ENCODE peak calls at places on chromosomes 13 and 19, in seven cellular contexts. One of them, this sample, is unnamed.

GRCh38 chr13:114077938-114078335 is 54.5 kb downstream of the RASA3 start:
- DNase-seq in transverse colon: no peak
- DNase-seq in osteoblast: peak
- DNase-seq in testis: no peak
- DNase-seq in OCI-LY7: no peak
- DNase-seq in SJSA1: no peak
- DNase-seq in aorta: peak
- DNase-seq in this sample: no peak

GRCh38 chr13:26423634-26424033 is 133.8 kb upstream of the WASF3 start:
- DNase-seq in transverse colon: peak
- DNase-seq in osteoblast: no peak
- DNase-seq in testis: no peak
- DNase-seq in OCI-LY7: no peak
- DNase-seq in SJSA1: no peak
- DNase-seq in aorta: peak
- DNase-seq in this sample: no peak

GRCh38 chr19:50486823-50487515 is 10.3 kb upstream of the GARIN5A start:
- DNase-seq in transverse colon: no peak
- DNase-seq in osteoblast: no peak
- DNase-seq in testis: peak
- DNase-seq in OCI-LY7: peak
- DNase-seq in SJSA1: no peak
- DNase-seq in aorta: no peak
- DNase-seq in this sample: no peak

GRCh38 chr13:114101831-114102520 is 30.4 kb downstream of the RASA3 start:
- DNase-seq in transverse colon: peak
- DNase-seq in osteoblast: peak
- DNase-seq in testis: no peak
- DNase-seq in OCI-LY7: no peak
- DNase-seq in SJSA1: no peak
- DNase-seq in aorta: peak
- DNase-seq in this sample: no peak

GRCh38 chr13:112685856-112686255 is 4.0 kb upstream of the ATP11A start:
- DNase-seq in transverse colon: no peak
- DNase-seq in osteoblast: no peak
- DNase-seq in testis: no peak
- DNase-seq in OCI-LY7: no peak
- DNase-seq in SJSA1: no peak
- DNase-seq in aorta: no peak
- DNase-seq in this sample: no peak

GRCh38 chr19:35592226-35592625 is 6.3 kb downstream of the PMIS2 start:
- DNase-seq in transverse colon: no peak
- DNase-seq in osteoblast: peak
- DNase-seq in testis: peak
- DNase-seq in OCI-LY7: peak
- DNase-seq in SJSA1: no peak
- DNase-seq in aorta: no peak
- DNase-seq in this sample: peak

GRCh38 chr13:28548872-28549271 is 53.9 kb upstream of the FLT1 start:
- DNase-seq in transverse colon: no peak
- DNase-seq in osteoblast: no peak
- DNase-seq in testis: no peak
- DNase-seq in OCI-LY7: no peak
- DNase-seq in SJSA1: no peak
- DNase-seq in aorta: no peak
- DNase-seq in this sample: no peak

GRCh38 chr19:49056101-49056901 is 1.2 kb downstream of the CGB7 start:
- DNase-seq in transverse colon: peak
- DNase-seq in osteoblast: peak
- DNase-seq in testis: peak
- DNase-seq in OCI-LY7: peak
- DNase-seq in SJSA1: peak
- DNase-seq in aorta: peak
- DNase-seq in this sample: no peak

GRCh38 chr13:102799544-102800144 is 725 bp downstream of the BIVM start:
- DNase-seq in transverse colon: peak
- DNase-seq in osteoblast: peak
- DNase-seq in testis: peak
- DNase-seq in OCI-LY7: no peak
- DNase-seq in SJSA1: no peak
- DNase-seq in aorta: peak
- DNase-seq in this sample: no peak

GRCh38 chr13:19852766-19853165 is 10.7 kb downstream of the ZMYM5 start:
- DNase-seq in transverse colon: no peak
- DNase-seq in osteoblast: no peak
- DNase-seq in testis: no peak
- DNase-seq in OCI-LY7: no peak
- DNase-seq in SJSA1: no peak
- DNase-seq in aorta: no peak
- DNase-seq in this sample: no peak

GRCh38 chr13:26051231-26052135 is at the start of gene SHISA2:
- DNase-seq in transverse colon: no peak
- DNase-seq in osteoblast: peak
- DNase-seq in testis: peak
- DNase-seq in OCI-LY7: no peak
- DNase-seq in SJSA1: peak
- DNase-seq in aorta: peak
- DNase-seq in this sample: no peak

GRCh38 chr13:23934481-23934880 is 37.2 kb upstream of the C1QTNF9B start:
- DNase-seq in transverse colon: no peak
- DNase-seq in osteoblast: peak
- DNase-seq in testis: no peak
- DNase-seq in OCI-LY7: no peak
- DNase-seq in SJSA1: no peak
- DNase-seq in aorta: no peak
- DNase-seq in this sample: no peak

GRCh38 chr13:28564030-28564429 is 69.1 kb upstream of the FLT1 start:
- DNase-seq in transverse colon: peak
- DNase-seq in osteoblast: no peak
- DNase-seq in testis: no peak
- DNase-seq in OCI-LY7: no peak
- DNase-seq in SJSA1: no peak
- DNase-seq in aorta: no peak
- DNase-seq in this sample: no peak

GRCh38 chr19:47176627-47177090 is 46.0 kb downstream of the SAE1 start:
- DNase-seq in transverse colon: no peak
- DNase-seq in osteoblast: peak
- DNase-seq in testis: no peak
- DNase-seq in OCI-LY7: no peak
- DNase-seq in SJSA1: peak
- DNase-seq in aorta: no peak
- DNase-seq in this sample: peak

GRCh38 chr19:41703602-41704293 is 4.7 kb upstream of the CEACAM5 start:
- DNase-seq in transverse colon: peak
- DNase-seq in osteoblast: no peak
- DNase-seq in testis: no peak
- DNase-seq in OCI-LY7: no peak
- DNase-seq in SJSA1: no peak
- DNase-seq in aorta: no peak
- DNase-seq in this sample: no peak

GRCh38 chr19:28542394-28543243 is 670.3 kb downstream of the UQCRFS1 start:
- DNase-seq in transverse colon: no peak
- DNase-seq in osteoblast: no peak
- DNase-seq in testis: no peak
- DNase-seq in OCI-LY7: peak
- DNase-seq in SJSA1: no peak
- DNase-seq in aorta: no peak
- DNase-seq in this sample: no peak

GRCh38 chr13:99962242-99962641 is 9.3 kb downstream of the ZIC5 start:
- DNase-seq in transverse colon: no peak
- DNase-seq in osteoblast: no peak
- DNase-seq in testis: no peak
- DNase-seq in OCI-LY7: no peak
- DNase-seq in SJSA1: no peak
- DNase-seq in aorta: no peak
- DNase-seq in this sample: no peak

GRCh38 chr19:35692010-35692409 is 12.3 kb upstream of the ZBTB32 start:
- DNase-seq in transverse colon: no peak
- DNase-seq in osteoblast: no peak
- DNase-seq in testis: no peak
- DNase-seq in OCI-LY7: no peak
- DNase-seq in SJSA1: no peak
- DNase-seq in aorta: no peak
- DNase-seq in this sample: no peak

GRCh38 chr19:19274146-19274545 is 1.0 kb upstream of the TM6SF2 start:
- DNase-seq in transverse colon: no peak
- DNase-seq in osteoblast: peak
- DNase-seq in testis: no peak
- DNase-seq in OCI-LY7: no peak
- DNase-seq in SJSA1: no peak
- DNase-seq in aorta: no peak
- DNase-seq in this sample: no peak

GRCh38 chr19:57803594-57804325 is 11.0 kb downstream of the ZNF552 start:
- DNase-seq in transverse colon: peak
- DNase-seq in osteoblast: peak
- DNase-seq in testis: no peak
- DNase-seq in OCI-LY7: no peak
- DNase-seq in SJSA1: peak
- DNase-seq in aorta: peak
- DNase-seq in this sample: peak

GRCh38 chr13:71786815-71787214 is 80.2 kb downstream of the DACH1 start:
- DNase-seq in transverse colon: no peak
- DNase-seq in osteoblast: no peak
- DNase-seq in testis: no peak
- DNase-seq in OCI-LY7: no peak
- DNase-seq in SJSA1: no peak
- DNase-seq in aorta: no peak
- DNase-seq in this sample: no peak

GRCh38 chr19:6425732-6426686 is 1.4 kb upstream of the KHSRP start:
- DNase-seq in transverse colon: peak
- DNase-seq in osteoblast: peak
- DNase-seq in testis: no peak
- DNase-seq in OCI-LY7: peak
- DNase-seq in SJSA1: no peak
- DNase-seq in aorta: no peak
- DNase-seq in this sample: no peak

GRCh38 chr13:112457485-112457884 is 81.3 kb downstream of the SPACA7 start:
- DNase-seq in transverse colon: no peak
- DNase-seq in osteoblast: no peak
- DNase-seq in testis: no peak
- DNase-seq in OCI-LY7: no peak
- DNase-seq in SJSA1: no peak
- DNase-seq in aorta: no peak
- DNase-seq in this sample: no peak

GRCh38 chr19:46625731-46626130 is 842 bp upstream of the PTGIR start:
- DNase-seq in transverse colon: no peak
- DNase-seq in osteoblast: peak
- DNase-seq in testis: no peak
- DNase-seq in OCI-LY7: no peak
- DNase-seq in SJSA1: no peak
- DNase-seq in aorta: no peak
- DNase-seq in this sample: no peak

GRCh38 chr13:35165205-35165604 is 223.1 kb downstream of the NBEA start:
- DNase-seq in transverse colon: no peak
- DNase-seq in osteoblast: no peak
- DNase-seq in testis: no peak
- DNase-seq in OCI-LY7: no peak
- DNase-seq in SJSA1: no peak
- DNase-seq in aorta: no peak
- DNase-seq in this sample: no peak

GRCh38 chr19:40421468-40421778 is 4.4 kb downstream of the SERTAD1 start:
- DNase-seq in transverse colon: no peak
- DNase-seq in osteoblast: no peak
- DNase-seq in testis: no peak
- DNase-seq in OCI-LY7: no peak
- DNase-seq in SJSA1: no peak
- DNase-seq in aorta: no peak
- DNase-seq in this sample: no peak

GRCh38 chr19:40423938-40424337 is 1.9 kb downstream of the SERTAD1 start:
- DNase-seq in transverse colon: no peak
- DNase-seq in osteoblast: no peak
- DNase-seq in testis: no peak
- DNase-seq in OCI-LY7: no peak
- DNase-seq in SJSA1: no peak
- DNase-seq in aorta: no peak
- DNase-seq in this sample: no peak

GRCh38 chr19:40422428-40423226 is 3.2 kb downstream of the SERTAD1 start:
- DNase-seq in transverse colon: no peak
- DNase-seq in osteoblast: no peak
- DNase-seq in testis: no peak
- DNase-seq in OCI-LY7: no peak
- DNase-seq in SJSA1: no peak
- DNase-seq in aorta: no peak
- DNase-seq in this sample: no peak

GRCh38 chr19:40424637-40425449 is 949 bp downstream of the SERTAD1 start:
- DNase-seq in transverse colon: no peak
- DNase-seq in osteoblast: peak
- DNase-seq in testis: peak
- DNase-seq in OCI-LY7: no peak
- DNase-seq in SJSA1: peak
- DNase-seq in aorta: no peak
- DNase-seq in this sample: no peak

DNA sequence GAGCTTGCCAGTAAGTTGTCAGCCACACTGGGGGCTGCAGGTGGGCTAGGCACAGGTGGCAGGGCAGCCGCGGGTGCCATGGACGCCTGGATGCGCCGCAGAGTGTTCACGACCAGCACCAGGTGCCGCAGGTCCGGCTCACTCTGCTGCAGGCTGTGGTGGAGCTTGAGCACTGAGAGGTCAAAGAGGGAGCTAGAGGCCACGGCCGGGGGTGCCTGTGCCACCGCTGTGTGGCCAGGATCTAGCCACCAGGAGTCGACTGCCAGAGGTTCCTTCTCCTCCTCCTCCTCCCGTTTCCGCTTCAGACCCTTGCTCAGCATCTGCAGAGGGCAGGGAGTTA is 2.6 kb downstream of the SERTAD1 start:
- DNase-seq in transverse colon: no peak
- DNase-seq in osteoblast: peak
- DNase-seq in testis: no peak
- DNase-seq in OCI-LY7: no peak
- DNase-seq in SJSA1: no peak
- DNase-seq in aorta: no peak
- DNase-seq in this sample: no peak
- H3K27ac ChIP-seq in transverse colon: peak
- H3K27ac ChIP-seq in osteoblast: peak
- H3K27ac ChIP-seq in testis: no peak
- H3K27ac ChIP-seq in OCI-LY7: no peak
- H3K27ac ChIP-seq in SJSA1: no peak
- H3K27ac ChIP-seq in aorta: no peak
- H3K27ac ChIP-seq in this sample: no peak

GRCh38 chr13:74025369-74025768 is 108.8 kb downstream of the KLF12 start:
- DNase-seq in transverse colon: no peak
- DNase-seq in osteoblast: no peak
- DNase-seq in testis: no peak
- DNase-seq in OCI-LY7: no peak
- DNase-seq in SJSA1: no peak
- DNase-seq in aorta: no peak
- DNase-seq in this sample: no peak
- H3K27ac ChIP-seq in transverse colon: peak
- H3K27ac ChIP-seq in osteoblast: no peak
- H3K27ac ChIP-seq in testis: no peak
- H3K27ac ChIP-seq in OCI-LY7: no peak
- H3K27ac ChIP-seq in SJSA1: no peak
- H3K27ac ChIP-seq in aorta: no peak
- H3K27ac ChIP-seq in this sample: no peak

GRCh38 chr19:40242480-40242879 is 16.0 kb upstream of the CCNP start:
- DNase-seq in transverse colon: no peak
- DNase-seq in osteoblast: no peak
- DNase-seq in testis: no peak
- DNase-seq in OCI-LY7: no peak
- DNase-seq in SJSA1: no peak
- DNase-seq in aorta: no peak
- DNase-seq in this sample: no peak
- H3K27ac ChIP-seq in transverse colon: peak
- H3K27ac ChIP-seq in osteoblast: no peak
- H3K27ac ChIP-seq in testis: peak
- H3K27ac ChIP-seq in OCI-LY7: no peak
- H3K27ac ChIP-seq in SJSA1: no peak
- H3K27ac ChIP-seq in aorta: no peak
- H3K27ac ChIP-seq in this sample: no peak

GRCh38 chr13:95689582-95689926 is 12.6 kb downstream of the DNAJC3 start:
- DNase-seq in transverse colon: no peak
- DNase-seq in osteoblast: no peak
- DNase-seq in testis: no peak
- DNase-seq in OCI-LY7: no peak
- DNase-seq in SJSA1: no peak
- DNase-seq in aorta: no peak
- DNase-seq in this sample: no peak
- H3K27ac ChIP-seq in transverse colon: no peak
- H3K27ac ChIP-seq in osteoblast: no peak
- H3K27ac ChIP-seq in testis: no peak
- H3K27ac ChIP-seq in OCI-LY7: no peak
- H3K27ac ChIP-seq in SJSA1: no peak
- H3K27ac ChIP-seq in aorta: no peak
- H3K27ac ChIP-seq in this sample: no peak

This sample was measured in AG04450.